ENCODE peak calls at places on chromosome 17, in four cellular contexts. S is A549, V is PC-3, M is spleen. B is an unnamed sample.

GRCh38 chr17:8151120-8151640 is 1.0 kb downstream of the PER1 start:
- DNase-seq in S (no peak), V (peak; percentile 55), M (peak; percentile 98), B (peak; percentile 92)

GRCh38 chr17:30176845-30177244 is 58.7 kb downstream of the SLC6A4 start:
- DNase-seq in S (no peak), V (no peak), M (no peak), B (no peak)

GRCh38 chr17:29240477-29240876 is 6.2 kb upstream of the CRYBA1 start:
- DNase-seq in S (peak; percentile 34), V (no peak), M (no peak), B (no peak)

GRCh38 chr17:32350662-32351418 is 883 bp downstream of the ZNF207 start:
- DNase-seq in S (peak; percentile 79), V (peak; percentile 38), M (no peak), B (peak; percentile 71)

GRCh38 chr17:18015603-18016002 is 23.4 kb downstream of the ATPAF2 start:
- DNase-seq in S (no peak), V (no peak), M (no peak), B (no peak)

GRCh38 chr17:45293413-45294211 is 23.2 kb downstream of the MAP3K14 start:
- DNase-seq in S (peak; percentile 97), V (peak; percentile 90), M (peak; percentile 82), B (no peak)

GRCh38 chr17:39929657-39930407 is 2.3 kb downstream of the LRRC3C start:
- DNase-seq in S (peak; percentile 55), V (peak; percentile 80), M (no peak), B (no peak)

GRCh38 chr17:79838541-79839274 is 532 bp downstream of the CBX4 start:
- DNase-seq in S (peak; percentile 70), V (peak; percentile 46), M (peak; percentile 91), B (peak; percentile 72)

GRCh38 chr17:80089762-80090161 is 11.6 kb upstream of the GAA start:
- DNase-seq in S (no peak), V (no peak), M (no peak), B (no peak)

GRCh38 chr17:80455328-80455710 is 21.1 kb downstream of the NPTX1 start:
- DNase-seq in S (no peak), V (peak; percentile 54), M (no peak), B (no peak)

GRCh38 chr17:12857592-12857991 is 68.3 kb downstream of the ARHGAP44 start:
- DNase-seq in S (no peak), V (no peak), M (no peak), B (no peak)

GRCh38 chr17:57672205-57672632 is 72.9 kb downstream of the CCDC182 start:
- DNase-seq in S (no peak), V (no peak), M (peak; percentile 50), B (peak; percentile 28)

DNA sequence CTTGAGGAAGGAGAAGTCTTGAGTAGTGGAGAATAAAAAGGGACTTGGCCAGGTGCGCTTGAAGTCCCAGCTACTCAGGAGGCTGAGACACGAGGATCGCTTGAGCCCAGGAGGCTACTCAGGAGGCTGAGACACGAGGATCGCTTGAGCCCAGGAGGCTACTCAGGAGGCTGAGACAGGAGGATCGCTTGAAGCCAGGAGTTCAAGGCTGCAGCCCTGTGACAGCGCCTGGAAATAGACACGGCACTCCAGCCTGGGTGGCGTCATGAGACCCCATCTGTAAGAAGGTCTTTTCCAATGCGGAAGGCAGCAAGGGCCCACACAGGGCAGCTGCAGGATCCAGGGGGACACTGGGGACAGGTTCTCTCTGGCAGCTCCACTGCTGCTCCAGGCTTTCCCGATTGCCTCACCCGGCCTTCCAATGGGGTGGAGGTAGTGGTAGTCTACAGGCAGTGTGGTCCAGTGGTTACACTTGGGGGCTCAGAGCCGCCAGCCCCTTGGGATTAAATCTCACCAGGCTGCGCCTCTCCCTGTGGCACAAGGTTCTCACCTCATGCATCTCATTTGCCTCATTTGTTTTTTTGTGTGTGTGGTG is 143.4 kb downstream of the SEC14L1 start:
- DNase-seq in S (no peak), V (no peak), M (no peak), B (no peak)
- H3K9me3 ChIP-seq in S (no peaks in the 10 kb centered on the region), V (no peaks in the 10 kb centered on the region), M (no peaks in the 10 kb centered on the region), B (no peaks in the 10 kb centered on the region)

GRCh38 chr17:83202002-83203000 is 122.9 kb downstream of the METRNL start:
- DNase-seq in S (no peak), V (no peak), M (peak; percentile 73), B (no peak)

GRCh38 chr17:83200231-83200699 is 120.9 kb downstream of the METRNL start:
- DNase-seq in S (no peak), V (peak; percentile 52), M (peak; percentile 93), B (peak; percentile 75)

GRCh38 chr17:83203073-83203471 is 123.7 kb downstream of the METRNL start:
- DNase-seq in S (no peak), V (no peak), M (peak; percentile 89), B (no peak)

GRCh38 chr17:83200746-83201145 is 121.3 kb downstream of the METRNL start:
- DNase-seq in S (no peak), V (no peak), M (peak; percentile 82), B (no peak)

GRCh38 chr17:83201206-83202001 is 122.0 kb downstream of the METRNL start:
- DNase-seq in S (no peak), V (no peak), M (no peak), B (no peak)
- H3K9me3 ChIP-seq in S (no peaks in the 10 kb centered on the region), V (no peaks in the 10 kb centered on the region), M (no peaks in the 10 kb centered on the region), B (no peaks in the 10 kb centered on the region)

GRCh38 chr17:9878791-9879525 is 26.1 kb downstream of the RCVRN start:
- DNase-seq in S (no peak), V (no peak), M (no peak), B (no peak)

GRCh38 chr17:9886141-9886930 is 18.7 kb downstream of the RCVRN start:
- DNase-seq in S (no peak), V (no peak), M (no peak), B (no peak)

GRCh38 chr17:9887521-9887920 is 17.6 kb downstream of the RCVRN start:
- DNase-seq in S (peak; percentile 71), V (peak; percentile 36), M (no peak), B (no peak)

GRCh38 chr17:9880582-9880999 is 24.5 kb downstream of the RCVRN start:
- DNase-seq in S (peak; percentile 80), V (peak; percentile 83), M (no peak), B (no peak)

DNA sequence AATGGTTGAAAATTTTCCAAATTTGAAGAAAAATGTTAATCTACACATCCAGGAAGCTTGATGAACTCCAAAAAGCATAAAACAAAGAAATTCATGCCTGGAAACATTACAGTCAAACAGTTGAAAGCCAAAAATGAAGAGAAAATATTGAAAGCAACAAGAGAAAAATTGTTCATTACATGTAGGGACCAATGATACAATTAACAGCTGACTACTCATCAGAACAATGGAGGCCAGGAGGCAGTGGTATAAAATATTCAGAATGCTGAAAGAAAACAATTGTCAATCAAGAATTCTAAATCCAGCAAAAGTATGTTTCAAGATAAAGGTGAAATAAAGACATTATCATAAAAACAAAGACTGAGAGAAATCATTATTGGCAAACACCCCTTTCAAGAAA is 21.6 kb downstream of the RCVRN start:
- DNase-seq in S (peak; percentile 23), V (no peak), M (no peak), B (no peak)
- H3K9me3 ChIP-seq in S (peaks cover 57% of the 10 kb centered on the region), V (no peaks in the 10 kb centered on the region), M (peaks cover 5% of the 10 kb centered on the region), B (peaks cover 5% of the 10 kb centered on the region)

GRCh38 chr17:54096216-54096615 is 273.5 kb downstream of the KIF2B start:
- DNase-seq in S (no peak), V (no peak), M (no peak), B (no peak)
- H3K9me3 ChIP-seq in S (no peaks in the 10 kb centered on the region), V (peaks cover 24% of the 10 kb centered on the region), M (no peaks in the 10 kb centered on the region), B (no peaks in the 10 kb centered on the region)

GRCh38 chr17:75721463-75722011 is 278 bp downstream of the ITGB4 start:
- DNase-seq in S (no peak), V (no peak), M (no peak), B (no peak)

GRCh38 chr17:75723201-75723930 is 2.1 kb downstream of the ITGB4 start:
- DNase-seq in S (no peak), V (peak; percentile 87), M (no peak), B (no peak)

GRCh38 chr17:75722076-75722475 is 817 bp downstream of the ITGB4 start:
- DNase-seq in S (no peak), V (peak; percentile 50), M (peak; percentile 86), B (no peak)

GRCh38 chr17:75724016-75725003 is 3.1 kb downstream of the ITGB4 start:
- DNase-seq in S (no peak), V (no peak), M (peak; percentile 89), B (no peak)

DNA sequence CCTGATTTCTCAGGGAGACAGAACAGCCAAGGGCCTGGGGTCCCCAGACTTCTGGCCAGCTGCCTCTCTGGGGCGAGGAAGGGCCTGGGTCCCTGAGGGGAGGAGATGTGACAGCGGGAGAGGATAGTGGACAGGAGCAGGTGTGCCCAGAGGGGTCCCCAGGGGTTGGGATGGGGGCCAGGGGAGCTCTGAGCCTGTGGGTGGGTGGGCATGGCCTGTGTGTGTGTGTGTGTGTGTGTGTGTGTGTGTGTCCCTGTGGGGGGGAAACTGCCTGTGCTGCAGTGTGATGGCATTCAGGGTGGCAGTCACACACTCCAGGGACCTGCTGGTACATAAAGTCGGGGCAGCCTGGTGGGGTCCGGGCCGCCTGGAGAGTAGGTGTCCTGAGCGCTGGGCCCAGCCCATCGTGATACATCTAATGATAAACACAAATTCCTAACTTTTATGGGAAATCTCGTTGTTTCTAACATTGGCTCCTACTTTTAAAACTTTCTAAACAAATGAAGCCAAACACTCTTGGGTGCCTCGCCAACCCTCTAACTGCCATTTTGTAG is 1.4 kb downstream of the ITGB4 start:
- DNase-seq in S (no peak), V (no peak), M (no peak), B (no peak)
- H3K9me3 ChIP-seq in S (no peaks in the 10 kb centered on the region), V (no peaks in the 10 kb centered on the region), M (no peaks in the 10 kb centered on the region), B (no peaks in the 10 kb centered on the region)

DNA sequence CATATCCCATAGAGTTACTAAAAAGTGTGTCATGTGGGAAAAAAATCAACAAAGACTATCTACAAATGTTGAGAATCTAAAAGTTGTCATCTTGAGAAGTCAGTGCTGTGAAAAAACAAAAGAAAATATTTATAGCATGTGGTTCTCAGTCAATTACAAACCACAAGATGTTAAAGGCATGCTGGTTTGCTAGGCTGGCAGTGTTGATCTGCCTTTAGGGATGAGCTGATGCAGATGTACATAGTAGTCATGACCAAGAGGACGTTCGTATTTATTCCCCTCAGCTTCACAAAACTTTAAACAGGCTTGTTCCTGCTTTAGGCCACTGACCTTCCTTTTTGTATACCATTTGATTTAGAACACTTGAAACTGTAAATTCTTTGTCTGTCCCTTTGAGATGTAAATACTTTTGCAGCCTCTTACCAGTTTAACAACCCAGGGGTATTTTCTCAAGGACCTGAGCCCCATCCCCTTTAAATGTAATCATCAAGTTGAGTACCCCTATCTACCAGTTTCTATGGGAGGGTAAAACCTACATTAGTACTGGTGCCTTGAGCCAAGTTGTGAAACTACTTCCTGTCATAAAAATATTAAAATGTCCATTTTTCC is 446.6 kb downstream of the KCNJ18 start:
- DNase-seq in S (no peak), V (peak; percentile 23), M (no peak), B (no peak)
- H3K9me3 ChIP-seq in S (no peaks in the 10 kb centered on the region), V (peaks cover 51% of the 10 kb centered on the region), M (no peaks in the 10 kb centered on the region), B (no peaks in the 10 kb centered on the region)

DNA sequence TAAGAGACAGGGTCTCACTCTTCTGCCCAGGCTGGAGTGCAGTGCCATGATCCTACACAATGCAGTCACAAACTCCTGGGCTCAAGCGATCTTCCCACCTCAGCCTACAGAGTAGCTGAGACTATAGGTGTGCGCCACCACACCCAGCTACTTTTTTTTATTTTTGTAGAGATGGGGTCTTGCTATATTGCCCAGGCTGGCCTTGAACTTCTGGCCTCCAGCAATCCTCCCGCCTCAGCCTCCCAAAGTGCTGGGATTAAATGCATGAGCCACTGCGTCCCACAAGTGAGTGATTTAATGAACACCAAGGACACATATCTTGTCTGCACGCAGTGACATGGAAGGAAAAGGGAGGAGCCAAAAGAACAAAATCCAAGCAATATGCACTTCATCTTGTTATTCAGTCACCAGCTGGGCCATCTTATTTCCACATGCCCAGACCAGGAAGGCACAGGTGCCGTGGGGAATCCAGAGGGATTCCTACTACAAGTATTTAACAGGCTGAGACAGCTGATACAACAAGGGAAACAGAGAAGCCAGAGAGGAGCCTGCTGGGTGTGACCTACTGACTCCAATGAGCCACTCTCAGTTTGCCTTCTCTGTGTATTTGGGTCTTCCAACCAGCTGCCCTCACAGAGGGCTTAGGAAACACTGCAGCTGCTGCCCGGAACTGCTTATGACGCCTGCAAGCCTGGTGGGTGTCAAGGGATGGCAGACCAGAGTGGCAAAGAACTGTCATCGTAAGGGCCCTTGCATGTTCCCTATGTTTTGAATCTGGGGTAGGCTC is 17.0 kb downstream of the LSM12 start:
- DNase-seq in S (no peak), V (no peak), M (no peak), B (no peak)
- H3K9me3 ChIP-seq in S (no peaks in the 10 kb centered on the region), V (no peaks in the 10 kb centered on the region), M (no peaks in the 10 kb centered on the region), B (no peaks in the 10 kb centered on the region)